ENCODE peak calls at places on chromosomes 7 and 10, in five cellular contexts. K is HT1080, U is T-helper 2 cell, Q is T-helper 1 cell, E is NCI-H2171. W is an unnamed sample.

GRCh38 chr10:101236376-101237079 is 7.3 kb upstream of the LBX1 start:
- DNase-seq in K (no peak), U (no peak), Q (no peak), E (no peak), W (no peak)

GRCh38 chr7:51126324-51126723 is 190.3 kb downstream of the COBL start:
- DNase-seq in K (no peak), U (no peak), Q (no peak), E (no peak), W (no peak)

GRCh38 chr7:133009426-133009825 is 72.5 kb downstream of the CHCHD3 start:
- DNase-seq in K (no peak), U (no peak), Q (no peak), E (no peak), W (no peak)

GRCh38 chr10:98485959-98486358 is 39.2 kb upstream of the HPS1 start:
- DNase-seq in K (no peak), U (no peak), Q (no peak), E (no peak), W (no peak)

GRCh38 chr7:68964060-68964459 is 634.2 kb upstream of the AUTS2 start:
- DNase-seq in K (no peak), U (no peak), Q (no peak), E (no peak), W (peak)

GRCh38 chr7:137073571-137074325 is 205.3 kb downstream of the CHRM2 start:
- DNase-seq in K (no peak), U (no peak), Q (no peak), E (no peak), W (no peak)

GRCh38 chr7:152341039-152341913 is 94.5 kb downstream of the KMT2C start:
- DNase-seq in K (peak), U (no peak), Q (no peak), E (no peak), W (no peak)

GRCh38 chr7:128836729-128837348 is 6.6 kb downstream of the FLNC start:
- DNase-seq in K (no peak), U (no peak), Q (no peak), E (no peak), W (no peak)

GRCh38 chr10:19983880-19984279 is 167.6 kb downstream of the PLXDC2 start:
- DNase-seq in K (no peak), U (no peak), Q (no peak), E (no peak), W (no peak)

GRCh38 chr7:30468041-30468440 is 10.5 kb downstream of the NOD1 start:
- DNase-seq in K (no peak), U (no peak), Q (no peak), E (no peak), W (no peak)

GRCh38 chr7:131285558-131285957 is 42.1 kb upstream of the MKLN1 start:
- DNase-seq in K (no peak), U (no peak), Q (no peak), E (no peak), W (no peak)

GRCh38 chr10:122295423-122295947 is 24.4 kb downstream of the BTBD16 start:
- DNase-seq in K (no peak), U (peak), Q (no peak), E (no peak), W (no peak)

GRCh38 chr7:101589976-101590662 is 39.0 kb downstream of the MYL10 start:
- DNase-seq in K (no peak), U (no peak), Q (no peak), E (no peak), W (no peak)

GRCh38 chr10:33570495-33570894 is 236.0 kb upstream of the NRP1 start:
- DNase-seq in K (no peak), U (no peak), Q (no peak), E (no peak), W (no peak)

GRCh38 chr10:5975641-5976473 is 1.5 kb downstream of the IL15RA start:
- DNase-seq in K (peak), U (peak), Q (peak), E (no peak), W (no peak)

GRCh38 chr10:115026041-115026779 is 67.0 kb upstream of the ATRNL1 start:
- DNase-seq in K (no peak), U (no peak), Q (no peak), E (no peak), W (no peak)

GRCh38 chr7:78151229-78151628 is 352.7 kb downstream of the PHTF2 start:
- DNase-seq in K (no peak), U (no peak), Q (no peak), E (peak), W (no peak)

GRCh38 chr10:44992070-44992731 is 8.5 kb upstream of the ZNF22 start:
- DNase-seq in K (no peak), U (no peak), Q (no peak), E (no peak), W (no peak)

GRCh38 chr10:7006614-7007013 is 404.2 kb downstream of the SFMBT2 start:
- DNase-seq in K (no peak), U (no peak), Q (no peak), E (no peak), W (no peak)

GRCh38 chr10:77710759-77711682 is 73.4 kb upstream of the KCNMA1 start:
- DNase-seq in K (peak), U (peak), Q (peak), E (peak), W (no peak)

GRCh38 chr7:21850531-21851285 is 95.0 kb downstream of the CDCA7L start:
- DNase-seq in K (peak), U (no peak), Q (no peak), E (no peak), W (no peak)

GRCh38 chr10:99467236-99467999 is 37.0 kb upstream of the GOT1 start:
- DNase-seq in K (peak), U (no peak), Q (no peak), E (no peak), W (no peak)

GRCh38 chr7:1056006-1056784 is 11.8 kb downstream of the GPR146 start:
- DNase-seq in K (no peak), U (no peak), Q (no peak), E (no peak), W (no peak)

GRCh38 chr7:75888464-75889222 is 9.8 kb downstream of the RHBDD2 start:
- DNase-seq in K (no peak), U (no peak), Q (no peak), E (no peak), W (no peak)

GRCh38 chr7:80918909-80919721 is at the start of gene SEMA3C:
- DNase-seq in K (peak), U (peak), Q (no peak), E (peak), W (no peak)

GRCh38 chr10:96334888-96335526 is 23.8 kb downstream of the OPALIN start:
- DNase-seq in K (peak), U (no peak), Q (no peak), E (peak), W (no peak)

GRCh38 chr10:29102233-29102632 is 186.6 kb upstream of the LYZL1 start:
- DNase-seq in K (no peak), U (no peak), Q (no peak), E (no peak), W (no peak)

GRCh38 chr10:48284002-48284546 is 9.6 kb upstream of the FRMPD2 start:
- DNase-seq in K (no peak), U (no peak), Q (no peak), E (no peak), W (no peak)

GRCh38 chr10:79007843-79008319 is 60.9 kb upstream of the ZMIZ1 start:
- DNase-seq in K (no peak), U (no peak), Q (no peak), E (no peak), W (no peak)

GRCh38 chr10:3655528-3655927 is 129.5 kb downstream of the KLF6 start:
- DNase-seq in K (no peak), U (no peak), Q (no peak), E (no peak), W (no peak)

GRCh38 chr10:72259491-72260214 is 14.1 kb upstream of the DDIT4 start:
- DNase-seq in K (no peak), U (no peak), Q (no peak), E (no peak), W (no peak)

GRCh38 chr10:20276127-20276979 is 460.1 kb downstream of the PLXDC2 start:
- DNase-seq in K (no peak), U (no peak), Q (no peak), E (no peak), W (no peak)

GRCh38 chr10:123475466-123475865 is 190.7 kb upstream of the GPR26 start:
- DNase-seq in K (no peak), U (no peak), Q (no peak), E (no peak), W (no peak)

GRCh38 chr10:105586451-105587098 is 945.5 kb downstream of the SORCS3 start:
- DNase-seq in K (peak), U (peak), Q (no peak), E (no peak), W (no peak)

GRCh38 chr7:111011500-111011899 is 79.4 kb upstream of the LRRN3 start:
- DNase-seq in K (no peak), U (peak), Q (no peak), E (no peak), W (no peak)

GRCh38 chr10:118809821-118810220 is 55.1 kb upstream of the CACUL1 start:
- DNase-seq in K (no peak), U (no peak), Q (no peak), E (no peak), W (no peak)

GRCh38 chr7:36658603-36659516 is 65.4 kb downstream of the AOAH start:
- DNase-seq in K (peak), U (no peak), Q (no peak), E (no peak), W (no peak)

GRCh38 chr7:105389090-105389650 is 449 bp upstream of the SRPK2 start:
- DNase-seq in K (peak), U (peak), Q (no peak), E (peak), W (no peak)